ENCODE peak calls at places on chromosomes 13 and 19, in ten cellular contexts. M is activated T-cell treated with anti-CD3 and anti-CD28 coated beads for 24 hours; O is NCI-H2227 treated with DMSO at 0.1 percent for 48 hours; G is stimulated activated CD8-positive, alpha-beta memory T cell treated with anti-CD3 and anti-CD28 coated beads, Interleukin-4, amount 100 ng/mL, for 48 hours; A is GOT3; V is T-helper 1 cell; Z is psoas muscle; C is GM12892; L is PC-3; N is pancreas. P is an unnamed sample.

GRCh38 chr19:10861118-10861651 is 10.2 kb upstream of the CARM1 start:
- DNase-seq in A (no peak), V (no peak), G (peak), N (no peak), Z (no peak), L (peak), C (no peak), O (no peak), M (peak), P (no peak)

GRCh38 chr19:33394006-33394722 is 20.7 kb downstream of the CEBPG start:
- DNase-seq in C (peak), N (peak), Z (peak), O (no peak), V (peak), G (no peak), M (no peak), L (peak), A (peak), P (peak)

GRCh38 chr13:34765446-34766180 is 176.5 kb upstream of the NBEA start:
- DNase-seq in Z (no peak), A (no peak), L (no peak), C (no peak), V (no peak), O (no peak), G (no peak), N (no peak), M (no peak), P (no peak)

GRCh38 chr19:5914946-5915781 is 1.1 kb downstream of the CAPS start:
- DNase-seq in C (no peak), G (no peak), Z (no peak), O (no peak), N (peak), L (peak), V (no peak), A (no peak), M (no peak), P (no peak)

GRCh38 chr13:30307194-30307965 is at the start of gene KATNAL1:
- DNase-seq in A (no peak), G (peak), Z (peak), M (peak), N (peak), V (peak), C (peak), L (peak), O (peak), P (no peak)

GRCh38 chr19:3784607-3785463 is 1.3 kb downstream of the MATK start:
- DNase-seq in N (no peak), M (no peak), G (no peak), Z (no peak), A (no peak), L (peak), C (no peak), V (no peak), O (no peak), P (no peak)

GRCh38 chr19:8366961-8367326 is 3.0 kb downstream of the ANGPTL4 start:
- DNase-seq in O (no peak), V (no peak), G (no peak), L (no peak), N (peak), A (no peak), M (no peak), C (no peak), Z (peak), P (no peak)

GRCh38 chr19:10379880-10380310 is 477 bp downstream of the TYK2 start:
- DNase-seq in M (no peak), V (no peak), O (no peak), N (no peak), A (no peak), C (peak), Z (no peak), G (no peak), L (no peak), P (no peak)

GRCh38 chr13:50384724-50385123 is 369.5 kb downstream of the KCNRG start:
- DNase-seq in A (no peak), V (no peak), C (no peak), O (no peak), G (no peak), L (no peak), M (no peak), Z (no peak), N (no peak), P (no peak)

GRCh38 chr13:33109801-33110200 is 93.6 kb downstream of the KL start:
- DNase-seq in G (no peak), O (no peak), A (no peak), L (no peak), Z (no peak), N (no peak), C (no peak), M (no peak), V (no peak), P (no peak)

GRCh38 chr13:113421673-113422270 is 31.5 kb downstream of the ADPRHL1 start:
- DNase-seq in A (no peak), O (no peak), M (no peak), V (no peak), N (no peak), C (no peak), Z (no peak), G (no peak), L (no peak), P (no peak)

GRCh38 chr19:45558399-45558878 is 26.2 kb downstream of the OPA3 start:
- DNase-seq in M (peak), O (peak), G (peak), L (peak), A (no peak), C (peak), N (no peak), V (peak), Z (no peak), P (peak)

GRCh38 chr19:55657004-55657747 is 2.3 kb downstream of the U2AF2 start:
- DNase-seq in A (no peak), Z (no peak), C (no peak), L (peak), V (no peak), M (no peak), O (peak), N (peak), G (no peak), P (peak)

P was measured in mammary epithelial cell.